ENCODE peak calls at places on chromosomes 12 and 14, in four cellular contexts. W is GM23338, M is mesenchymal stem cell, F is sigmoid colon. P is an unnamed sample.

GRCh38 chr12:95949801-95950206 is 6.7 kb downstream of the AMDHD1 start:
- DNase-seq in W (no peak), M (no peak), F (no peak), P (no peak)

GRCh38 chr12:65535951-65536350 is 257.5 kb downstream of the MSRB3 start:
- DNase-seq in W (no peak), M (peak; percentile 44), F (no peak), P (peak; percentile 26)

GRCh38 chr12:108196921-108197320 is 67.8 kb downstream of the WSCD2 start:
- DNase-seq in W (no peak), M (no peak), F (no peak), P (no peak)

GRCh38 chr12:131808744-131809371 is 19.3 kb upstream of the MMP17 start:
- DNase-seq in W (peak; percentile 58), M (no peak), F (no peak), P (no peak)

GRCh38 chr12:118526255-118527095 is 150.1 kb downstream of the SUDS3 start:
- DNase-seq in W (no peak), M (no peak), F (no peak), P (no peak)

GRCh38 chr14:75864352-75864751 is 117.4 kb downstream of the TGFB3 start:
- DNase-seq in W (no peak), M (peak; percentile 77), F (no peak), P (peak; percentile 82)

GRCh38 chr12:48176417-48176751 is 7.1 kb upstream of the CCDC184 start:
- DNase-seq in W (no peak), M (no peak), F (no peak), P (no peak)

GRCh38 chr12:130336723-130337475 is 788 bp upstream of the PIWIL1 start:
- DNase-seq in W (no peak), M (no peak), F (no peak), P (no peak)

GRCh38 chr12:49364989-49365388 is 2.3 kb upstream of the SPATS2 start:
- DNase-seq in W (no peak), M (peak; percentile 75), F (no peak), P (peak; percentile 90)

GRCh38 chr14:22893706-22894105 is 10.7 kb downstream of the REM2 start:
- DNase-seq in W (no peak), M (no peak), F (no peak), P (no peak)

GRCh38 chr12:116598341-116599284 is 39.4 kb downstream of the MAP1LC3B2 start:
- DNase-seq in W (no peak), M (no peak), F (no peak), P (no peak)

GRCh38 chr12:74349925-74350324 is 187.7 kb upstream of the ATXN7L3B start:
- DNase-seq in W (no peak), M (no peak), F (no peak), P (no peak)

GRCh38 chr12:126617312-126617711 is 1552.1 kb downstream of the AACS start:
- DNase-seq in W (peak; percentile 27), M (no peak), F (no peak), P (peak; percentile 19)

GRCh38 chr12:131711551-131712205 is 788 bp downstream of the SFSWAP start:
- DNase-seq in W (peak; percentile 17), M (peak; percentile 7), F (no peak), P (no peak)

GRCh38 chr14:71430321-71431168 is 501.7 kb upstream of the RGS6 start:
- DNase-seq in W (no peak), M (no peak), F (no peak), P (no peak)

GRCh38 chr12:53378705-53379388 is 1.1 kb upstream of the SP1 start:
- DNase-seq in W (peak; percentile 39), M (no peak), F (no peak), P (no peak)

GRCh38 chr14:96631030-96631429 is 128.8 kb downstream of the PAPOLA start:
- DNase-seq in W (no peak), M (no peak), F (no peak), P (no peak)

GRCh38 chr12:25051171-25051570 is 102.3 kb upstream of the BCAT1 start:
- DNase-seq in W (no peak), M (no peak), F (no peak), P (no peak)
- H3K4me3 ChIP-seq in W (no peak overlapping the region), M (no peak overlapping the region), F (no peak overlapping the region), P (no peak overlapping the region)

DNA sequence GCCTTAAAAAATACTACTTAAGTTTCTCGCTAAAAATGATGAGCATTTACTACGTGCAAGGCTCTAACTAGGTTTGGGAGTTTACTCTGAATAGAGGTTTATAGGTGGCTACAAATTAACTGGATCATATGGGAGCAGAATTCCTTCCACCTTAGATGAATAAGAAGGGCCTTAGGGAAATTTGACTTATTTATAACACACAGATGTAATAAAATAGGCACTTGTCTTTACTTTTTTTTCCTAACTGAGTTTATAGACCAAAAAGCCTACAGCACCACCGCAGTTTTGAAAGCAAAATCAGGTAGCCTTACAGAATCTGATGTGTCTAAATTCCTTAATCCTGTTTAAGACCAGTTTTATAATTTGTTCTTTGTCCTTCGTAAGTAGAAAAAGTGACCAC is 10.5 kb downstream of the AEBP2 start:
- DNase-seq in W (no peak), M (no peak), F (no peak), P (no peak)
- H3K4me3 ChIP-seq in W (no peak overlapping the region), M (no peak overlapping the region), F (no peak overlapping the region), P (no peak overlapping the region)

DNA sequence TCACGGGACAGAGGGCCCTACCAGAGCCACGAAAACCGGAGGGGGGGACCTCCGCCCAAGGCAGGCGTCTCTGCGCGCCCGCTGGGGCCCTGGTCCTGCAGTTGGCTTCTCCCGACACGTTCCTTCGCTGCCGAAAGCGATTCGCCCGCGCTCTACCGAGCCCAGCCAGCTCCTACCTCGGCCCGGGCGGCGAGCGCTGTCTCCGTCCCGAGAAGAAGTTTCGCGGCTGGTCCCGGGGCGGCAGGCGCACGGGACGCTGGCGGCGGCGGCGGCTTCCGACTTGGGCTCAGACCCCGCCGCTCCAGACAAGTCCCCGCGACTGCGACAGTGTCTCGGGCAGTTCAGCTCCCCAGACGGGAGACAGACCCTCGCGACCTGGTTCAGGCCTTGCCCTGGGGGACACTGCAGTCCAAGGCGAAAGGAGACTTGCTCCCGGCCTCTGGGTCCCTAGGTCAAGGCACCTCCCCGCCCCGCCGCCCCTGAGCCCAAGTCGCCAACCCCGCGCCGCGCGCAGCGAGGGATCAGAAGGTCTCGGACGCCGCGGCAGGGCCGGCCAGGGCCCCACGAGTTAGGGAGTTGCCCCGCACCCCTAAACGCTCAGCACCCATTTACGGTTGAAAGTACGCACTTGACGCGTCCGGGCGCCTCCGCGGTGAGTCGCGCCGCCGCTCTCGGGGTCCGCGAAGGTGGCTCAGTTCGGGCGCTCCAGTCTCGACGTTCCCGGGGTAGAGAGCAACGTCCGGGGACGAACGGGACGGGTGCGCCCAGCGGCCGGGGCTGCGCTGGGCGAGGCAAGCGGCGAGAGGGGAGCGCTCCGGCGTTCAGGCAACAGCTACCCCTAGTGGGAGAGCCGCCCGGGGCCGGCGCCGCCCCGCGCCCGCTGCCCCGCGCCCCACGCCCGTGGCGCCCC is 1.4 kb upstream of the DIO3 start:
- DNase-seq in W (peak; percentile 67), M (no peak), F (peak; percentile 81), P (peak; percentile 6)
- H3K4me3 ChIP-seq in W (peak overlapping the region; percentile 57), M (peak overlapping the region; percentile 51), F (peak overlapping the region; percentile 57), P (no peak overlapping the region)

GRCh38 chr12:4031703-4032291 is 158.6 kb upstream of the PARP11 start:
- DNase-seq in W (no peak), M (peak; percentile 53), F (peak; percentile 74), P (peak; percentile 22)
- H3K4me3 ChIP-seq in W (no peak overlapping the region), M (peak overlapping the region; percentile 57), F (peak overlapping the region; percentile 46), P (peak overlapping the region; percentile 5)

DNA sequence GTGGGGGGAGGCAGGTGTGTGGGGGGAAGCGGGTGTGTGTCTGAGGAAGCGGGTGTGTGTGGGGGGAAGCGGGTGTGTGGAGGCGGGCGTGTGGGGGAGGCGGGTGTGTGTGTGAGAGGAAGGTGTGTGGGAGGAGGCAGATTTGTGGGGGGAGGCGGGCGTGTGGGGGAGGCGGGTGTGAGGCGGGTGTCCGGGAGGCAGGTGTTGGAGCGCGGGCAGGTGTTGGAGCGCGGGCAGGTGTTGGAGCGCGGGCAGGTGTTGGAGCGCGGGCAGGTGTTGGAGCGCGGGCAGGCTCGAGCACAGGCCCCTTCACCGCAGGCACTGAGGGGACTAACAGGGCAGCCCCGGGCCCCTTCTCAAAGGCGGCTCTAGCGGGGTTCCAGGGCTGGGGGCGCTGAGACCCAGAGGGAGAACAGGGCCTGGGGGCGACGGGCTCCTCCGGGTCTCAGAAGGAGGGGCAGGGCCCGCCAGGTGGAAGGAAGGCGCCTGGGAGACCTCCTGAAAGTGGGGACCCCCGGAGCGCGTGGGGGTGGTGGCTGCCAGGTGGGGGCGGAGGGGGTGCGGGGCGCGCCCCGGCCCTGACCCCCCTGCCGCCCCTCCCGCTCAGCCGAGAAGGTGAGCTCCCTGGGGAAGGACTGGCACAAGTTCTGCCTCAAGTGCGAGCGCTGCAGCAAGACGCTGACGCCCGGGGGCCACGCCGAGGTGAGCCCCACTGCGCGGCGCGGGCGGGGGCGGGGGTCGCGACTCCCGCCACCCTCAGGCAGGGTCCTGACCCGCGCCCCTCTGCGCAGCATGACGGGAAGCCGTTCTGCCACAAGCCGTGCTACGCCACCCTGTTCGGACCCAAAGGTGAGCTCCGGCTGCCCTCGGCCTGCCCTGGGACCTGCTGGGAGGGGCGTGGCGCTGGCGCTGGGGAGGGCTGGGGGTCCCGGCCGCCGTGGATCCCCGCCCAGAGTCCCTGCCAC is 3.3 kb downstream of the CRIP2 start:
- DNase-seq in W (peak; percentile 42), M (no peak), F (no peak), P (no peak)
- H3K4me3 ChIP-seq in W (peak overlapping the region; percentile 47), M (no peak overlapping the region), F (no peak overlapping the region), P (no peak overlapping the region)